ENCODE peak calls at places on chromosomes 16 and 17, in eight cellular contexts. G, A, Z, M, V, W, R and U are unnamed samples.

GRCh38 chr16:14486520-14487303 is 143.3 kb downstream of the PARN start:
- DNase-seq in G (peak; percentile 93), A (peak; percentile 76), Z (peak; percentile 94), M (peak; percentile 76), V (peak; percentile 98), W (peak; percentile 79), R (peak; percentile 57), U (peak; percentile 67)

GRCh38 chr17:62057696-62058095 is 7.4 kb downstream of the MED13 start:
- DNase-seq in G (no peak), A (no peak), Z (peak; percentile 4), M (no peak), V (no peak), W (no peak), R (no peak), U (no peak)

GRCh38 chr17:57751971-57752905 is 7.1 kb upstream of the CCDC182 start:
- DNase-seq in G (no peak), A (no peak), Z (no peak), M (no peak), V (no peak), W (no peak), R (no peak), U (no peak)

GRCh38 chr16:60304078-60304477 is 1570.0 kb upstream of the GOT2 start:
- DNase-seq in G (no peak), A (no peak), Z (no peak), M (no peak), V (no peak), W (no peak), R (no peak), U (no peak)

GRCh38 chr16:4415538-4416199 is 727 bp downstream of the CORO7 start:
- DNase-seq in G (no peak), A (peak; percentile 47), Z (no peak), M (no peak), V (no peak), W (no peak), R (no peak), U (no peak)

GRCh38 chr16:83552193-83552592 is 255.6 kb upstream of the HSBP1 start:
- DNase-seq in G (peak; percentile 46), A (no peak), Z (peak; percentile 38), M (no peak), V (peak; percentile 31), W (peak; percentile 33), R (no peak), U (peak; percentile 31)

GRCh38 chr16:69057400-69058378 is 47.8 kb upstream of the HAS3 start:
- DNase-seq in G (peak; percentile 87), A (peak; percentile 46), Z (peak; percentile 92), M (no peak), V (peak; percentile 91), W (peak; percentile 70), R (peak; percentile 64), U (peak; percentile 69)

GRCh38 chr17:9982159-9982558 is 77.1 kb upstream of the RCVRN start:
- DNase-seq in G (no peak), A (no peak), Z (no peak), M (no peak), V (no peak), W (no peak), R (peak; percentile 27), U (no peak)

GRCh38 chr17:9971991-9972390 is 66.9 kb upstream of the RCVRN start:
- DNase-seq in G (no peak), A (peak; percentile 72), Z (no peak), M (no peak), V (peak; percentile 55), W (peak; percentile 4), R (no peak), U (no peak)

GRCh38 chr17:73412914-73413313 is 101.1 kb upstream of the CDC42EP4 start:
- DNase-seq in G (no peak), A (no peak), Z (no peak), M (no peak), V (no peak), W (no peak), R (no peak), U (no peak)

GRCh38 chr16:7921360-7921759 is 588.7 kb downstream of the RBFOX1 start:
- DNase-seq in G (no peak), A (no peak), Z (no peak), M (no peak), V (no peak), W (no peak), R (no peak), U (no peak)

GRCh38 chr16:15607700-15608396 is 35.1 kb downstream of the MARF1 start:
- DNase-seq in G (peak; percentile 43), A (peak; percentile 78), Z (peak; percentile 72), M (no peak), V (peak; percentile 45), W (no peak), R (no peak), U (no peak)

GRCh38 chr16:28491080-28491969 is 549 bp downstream of the CLN3 start:
- DNase-seq in G (peak; percentile 5), A (peak; percentile 44), Z (peak; percentile 3), M (no peak), V (peak; percentile 24), W (no peak), R (no peak), U (no peak)

GRCh38 chr17:8225813-8226535 is 15.6 kb upstream of the AURKB start:
- DNase-seq in G (peak; percentile 75), A (peak; percentile 31), Z (peak; percentile 71), M (no peak), V (peak; percentile 89), W (no peak), R (peak; percentile 74), U (no peak)

GRCh38 chr16:52914428-52914827 is 138.3 kb downstream of the CHD9NB start:
- DNase-seq in G (no peak), A (no peak), Z (no peak), M (no peak), V (no peak), W (no peak), R (no peak), U (no peak)

GRCh38 chr17:36463916-36464764 is 22.3 kb upstream of the ZNHIT3 start:
- DNase-seq in G (peak; percentile 77), A (peak; percentile 53), Z (peak; percentile 59), M (no peak), V (peak; percentile 59), W (no peak), R (peak; percentile 47), U (no peak)

GRCh38 chr17:36468903-36469635 is 17.4 kb upstream of the ZNHIT3 start:
- DNase-seq in G (no peak), A (no peak), Z (no peak), M (no peak), V (no peak), W (no peak), R (no peak), U (no peak)

GRCh38 chr17:36460265-36460937 is 26.1 kb upstream of the ZNHIT3 start:
- DNase-seq in G (no peak), A (no peak), Z (no peak), M (no peak), V (no peak), W (no peak), R (no peak), U (no peak)

GRCh38 chr17:36461330-36462110 is 25.0 kb upstream of the ZNHIT3 start:
- DNase-seq in G (no peak), A (no peak), Z (no peak), M (no peak), V (no peak), W (no peak), R (no peak), U (no peak)

DNA sequence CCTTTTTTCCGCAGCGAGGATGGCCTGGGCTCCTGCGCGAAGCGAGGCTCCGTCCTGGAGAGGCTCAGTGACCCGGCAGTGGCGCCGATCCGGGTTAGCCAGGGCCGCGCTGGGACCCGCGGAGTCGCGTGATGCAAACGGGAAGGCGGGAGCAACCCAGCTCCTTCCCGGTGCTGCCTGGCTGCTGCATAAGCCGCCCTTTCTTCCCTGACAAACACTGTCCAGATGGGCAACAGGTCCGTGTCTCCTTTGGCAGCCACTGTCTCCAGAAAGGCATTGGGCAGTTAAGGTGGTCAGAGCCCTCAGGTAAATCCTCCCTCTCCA is 21.8 kb upstream of the ZNHIT3 start:
- DNase-seq in G (no peak), A (no peak), Z (no peak), M (no peak), V (no peak), W (no peak), R (no peak), U (no peak)
- H3K4me3 ChIP-seq in G (no peak overlapping the region), A (no peak overlapping the region), Z (no peak overlapping the region), M (no peak overlapping the region), V (no peak overlapping the region), W (no peak overlapping the region), R (no peak overlapping the region), U (no peak overlapping the region)

GRCh38 chr16:24298539-24298938 is 42.4 kb downstream of the CACNG3 start:
- DNase-seq in G (no peak), A (no peak), Z (no peak), M (no peak), V (no peak), W (no peak), R (no peak), U (no peak)
- TF ChIP-seq CTCF in G (no peak), A (no peak), Z (no peak), M (no peak), V (no peak), W (no peak), R (no peak), U (no peak)

GRCh38 chr17:46960152-46960551 is 18.9 kb downstream of the RPRML start:
- DNase-seq in G (no peak), A (no peak), Z (no peak), M (no peak), V (no peak), W (no peak), R (no peak), U (no peak)

GRCh38 chr17:46964315-46965265 is 14.5 kb downstream of the RPRML start:
- DNase-seq in G (no peak), A (no peak), Z (no peak), M (no peak), V (peak; percentile 40), W (no peak), R (no peak), U (no peak)

GRCh38 chr17:46968224-46968834 is 10.7 kb downstream of the RPRML start:
- DNase-seq in G (no peak), A (no peak), Z (no peak), M (no peak), V (no peak), W (no peak), R (no peak), U (no peak)

GRCh38 chr17:46962374-46962790 is 16.7 kb downstream of the RPRML start:
- DNase-seq in G (peak; percentile 14), A (no peak), Z (peak; percentile 82), M (no peak), V (peak; percentile 90), W (peak; percentile 13), R (no peak), U (peak; percentile 31)

GRCh38 chr17:46963571-46963970 is 15.5 kb downstream of the RPRML start:
- DNase-seq in G (no peak), A (no peak), Z (no peak), M (no peak), V (no peak), W (no peak), R (no peak), U (no peak)
- H3K4me3 ChIP-seq in G (no peak overlapping the region), A (no peak overlapping the region), Z (no peak overlapping the region), M (no peak overlapping the region), V (no peak overlapping the region), W (no peak overlapping the region), R (no peak overlapping the region), U (no peak overlapping the region)

GRCh38 chr16:86044241-86044671 is 145.3 kb downstream of the IRF8 start:
- DNase-seq in G (peak; percentile 5), A (peak; percentile 34), Z (peak; percentile 12), M (no peak), V (peak; percentile 52), W (no peak), R (peak; percentile 57), U (no peak)
- TF ChIP-seq CTCF in G (peak; percentile 50), A (no peak), Z (peak; percentile 46), M (peak; percentile 20), V (peak; percentile 63), W (peak; percentile 56), R (peak; percentile 66), U (peak; percentile 78)

GRCh38 chr17:37299257-37299985 is 76.4 kb upstream of the C17orf78 start:
- DNase-seq in G (no peak), A (no peak), Z (no peak), M (no peak), V (peak; percentile 35), W (no peak), R (no peak), U (no peak)
- H3K4me3 ChIP-seq in G (no peak overlapping the region), A (peak overlapping the region; percentile 58), Z (no peak overlapping the region), M (peak overlapping the region; percentile 47), V (peak overlapping the region; percentile 32), W (no peak overlapping the region), R (no peak overlapping the region), U (no peak overlapping the region)